ENCODE peak calls at places on chromosomes 4 and X, in eight cellular contexts. O is transverse colon, E is GM12878, R is H1, G is suprapubic skin, Y is breast epithelium, Z is sigmoid colon, K is HepG2. U is an unnamed sample.
A peak's percentile ranks its signal among the peaks of the same experiment; 100 is the strongest.

GRCh38 chrX:19225906-19226305 is 103.6 kb upstream of the ADGRG2 start:
- DNase-seq in O (no peak), E (no peak), R (no peak), G (no peak), Y (no peak), Z (no peak), K (no peak), U (no peak)

GRCh38 chr4:3321295-3321889 is 28.6 kb downstream of the RGS12 start:
- DNase-seq in O (no peak), E (no peak), R (no peak), G (peak; percentile 78), Y (peak; percentile 49), Z (peak; percentile 67), K (no peak), U (peak; percentile 23)

GRCh38 chrX:5113128-5113527 is 1115.5 kb downstream of the NLGN4X start:
- DNase-seq in O (no peak), E (no peak), R (no peak), G (no peak), Y (no peak), Z (no peak), K (no peak), U (no peak)

GRCh38 chrX:153381684-153382532 is 19.2 kb downstream of the PNMA6E start:
- DNase-seq in O (no peak), E (no peak), R (no peak), G (no peak), Y (no peak), Z (no peak), K (peak; percentile 59), U (no peak)

GRCh38 chr4:4912155-4912554 is 52.7 kb downstream of the MSX1 start:
- DNase-seq in O (no peak), E (no peak), R (no peak), G (no peak), Y (no peak), Z (no peak), K (no peak), U (no peak)

GRCh38 chr4:143597271-143597670 is 83.8 kb downstream of the SMARCA5 start:
- DNase-seq in O (no peak), E (no peak), R (no peak), G (no peak), Y (no peak), Z (no peak), K (no peak), U (no peak)

GRCh38 chr4:179163147-179163546 is 1720.9 kb upstream of the AGA start:
- DNase-seq in O (no peak), E (no peak), R (no peak), G (no peak), Y (no peak), Z (no peak), K (no peak), U (no peak)

GRCh38 chrX:138026211-138026610 is 460.3 kb downstream of the ZIC3 start:
- DNase-seq in O (no peak), E (no peak), R (no peak), G (no peak), Y (no peak), Z (no peak), K (no peak), U (no peak)

GRCh38 chr4:40562681-40563080 is 67.0 kb downstream of the RBM47 start:
- DNase-seq in O (no peak), E (no peak), R (no peak), G (no peak), Y (no peak), Z (no peak), K (no peak), U (no peak)

GRCh38 chrX:119503484-119503861 is 35.2 kb downstream of the SLC25A5 start:
- DNase-seq in O (peak; percentile 47), E (no peak), R (no peak), G (no peak), Y (peak; percentile 56), Z (peak; percentile 56), K (peak; percentile 22), U (peak; percentile 53)

GRCh38 chrX:120251471-120252011 is 929 bp downstream of the ZBTB33 start:
- DNase-seq in O (peak; percentile 33), E (no peak), R (no peak), G (no peak), Y (peak; percentile 46), Z (peak; percentile 72), K (peak; percentile 3), U (peak; percentile 27)

GRCh38 chr4:113057891-113058290 is 8.4 kb downstream of the ANK2 start:
- DNase-seq in O (no peak), E (no peak), R (no peak), G (no peak), Y (no peak), Z (no peak), K (no peak), U (no peak)

GRCh38 chr4:88937081-88937480 is 119.9 kb downstream of the FAM13A start:
- DNase-seq in O (no peak), E (no peak), R (no peak), G (no peak), Y (no peak), Z (no peak), K (no peak), U (no peak)

GRCh38 chr4:94497690-94498089 is 45.9 kb downstream of the PDLIM5 start:
- DNase-seq in O (no peak), E (no peak), R (no peak), G (no peak), Y (no peak), Z (no peak), K (no peak), U (no peak)

GRCh38 chrX:2819345-2820130 is 9.2 kb upstream of the GYG2 start:
- DNase-seq in O (no peak), E (no peak), R (no peak), G (no peak), Y (no peak), Z (no peak), K (peak; percentile 9), U (no peak)

GRCh38 chr4:17817027-17817426 is 6.2 kb downstream of the NCAPG start:
- DNase-seq in O (no peak), E (peak; percentile 41), R (no peak), G (no peak), Y (no peak), Z (no peak), K (peak; percentile 29), U (no peak)

GRCh38 chrX:1185556-1185955 is 26.9 kb downstream of the CRLF2 start:
- DNase-seq in O (no peak), E (no peak), R (peak; percentile 26), G (no peak), Y (peak; percentile 9), Z (peak; percentile 22), K (no peak), U (no peak)

GRCh38 chr4:165662341-165662740 is 210.7 kb upstream of the TLL1 start:
- DNase-seq in O (no peak), E (no peak), R (no peak), G (no peak), Y (no peak), Z (no peak), K (no peak), U (no peak)

GRCh38 chr4:26288308-26288982 is 32.4 kb upstream of the RBPJ start:
- DNase-seq in O (no peak), E (peak; percentile 73), R (no peak), G (no peak), Y (no peak), Z (no peak), K (no peak), U (no peak)

GRCh38 chr4:96809563-96809962 is 969.7 kb downstream of the PDHA2 start:
- DNase-seq in O (no peak), E (no peak), R (no peak), G (no peak), Y (no peak), Z (no peak), K (no peak), U (no peak)

GRCh38 chrX:69109706-69110635 is 55.3 kb downstream of the PJA1 start:
- DNase-seq in O (no peak), E (no peak), R (no peak), G (no peak), Y (peak; percentile 56), Z (no peak), K (no peak), U (no peak)

GRCh38 chr4:140012688-140013087 is 141.3 kb downstream of the MAML3 start:
- DNase-seq in O (peak; percentile 78), E (no peak), R (peak; percentile 70), G (no peak), Y (no peak), Z (peak; percentile 69), K (peak; percentile 70), U (peak; percentile 80)

GRCh38 chr4:149512489-149512888 is 303.2 kb downstream of the IQCM start:
- DNase-seq in O (no peak), E (no peak), R (no peak), G (no peak), Y (no peak), Z (no peak), K (no peak), U (no peak)

GRCh38 chr4:44817905-44818304 is 91.5 kb upstream of the GNPDA2 start:
- DNase-seq in O (no peak), E (no peak), R (no peak), G (no peak), Y (no peak), Z (no peak), K (no peak), U (no peak)
- TF ChIP-seq POLR2AphosphoS5 in O (no peak), E (no peak), R (no peak), G (no peak), Y (no peak), Z (no peak), K (no peak), U (no peak)

GRCh38 chrX:13938766-13939530 is 90.7 kb downstream of the GEMIN8 start:
- DNase-seq in O (no peak), E (no peak), R (peak; percentile 54), G (no peak), Y (no peak), Z (no peak), K (no peak), U (no peak)
- H3K27ac ChIP-seq in O (no peak overlapping the region), E (no peak overlapping the region), R (peak overlapping the region; percentile 84), G (peak overlapping the region; percentile 41), Y (peak overlapping the region; percentile 61), Z (no peak overlapping the region), K (no peak overlapping the region), U (no peak overlapping the region)

DNA sequence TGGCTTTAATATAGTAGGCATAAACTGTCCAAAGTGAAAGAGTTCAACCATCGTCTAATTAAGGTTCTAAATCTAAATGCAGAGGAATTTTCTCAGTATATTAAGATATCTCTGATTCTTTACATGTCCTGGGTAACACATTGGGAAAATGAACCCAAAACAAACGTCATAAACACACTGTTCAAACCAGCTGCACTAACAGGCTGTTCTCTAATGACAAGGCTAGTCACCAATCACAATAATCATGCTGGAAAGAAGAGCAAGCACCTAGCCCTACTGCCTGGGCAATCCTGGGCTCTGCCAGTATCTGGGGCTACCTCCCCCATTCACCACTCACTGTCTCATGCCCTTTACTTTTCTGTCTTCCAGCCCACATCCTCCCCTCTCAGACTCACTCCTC is 107.9 kb downstream of the EFHC2 start:
- DNase-seq in O (no peak), E (no peak), R (no peak), G (no peak), Y (no peak), Z (no peak), K (no peak), U (no peak)
- TF ChIP-seq POLR2A in O (no peak), E (no peak), R (no peak), G (no peak), Y (no peak), Z (no peak), K (no peak), U (no peak)

DNA sequence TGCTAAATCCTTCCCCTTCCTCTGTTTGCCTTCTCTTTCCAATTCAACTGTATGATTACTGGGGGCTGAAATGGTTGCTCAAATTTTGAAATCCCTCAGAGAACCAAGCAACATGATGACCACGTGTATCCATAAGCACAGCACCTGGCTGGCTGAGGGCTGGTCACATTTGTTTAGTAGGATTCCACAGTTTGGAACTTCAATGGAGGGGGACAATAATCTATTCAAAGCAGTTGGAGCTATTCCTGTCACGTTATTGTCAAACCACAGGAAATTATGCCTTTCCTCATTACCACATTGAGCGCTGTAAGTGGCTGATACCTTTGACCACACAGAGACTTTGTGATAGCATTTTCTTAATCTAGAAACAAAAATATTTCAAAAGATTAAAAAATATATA is 7.0 kb downstream of the TMSB4X start:
- DNase-seq in O (no peak), E (no peak), R (no peak), G (no peak), Y (no peak), Z (no peak), K (no peak), U (no peak)
- TF ChIP-seq POLR2AphosphoS5 in O (no peak), E (no peak), R (no peak), G (no peak), Y (no peak), Z (no peak), K (no peak), U (no peak)